ENCODE peak calls at places on chromosomes 5 and 9, in ten cellular contexts. I is GM23338; S is CD8-positive, alpha-beta T cell; K is dorsolateral prefrontal cortex; E is HL-60; B is breast epithelium; G is PC-3; M is osteoblast; D is mammary epithelial cell; V is BJ. P is an unnamed sample.

GRCh38 chr9:134323741-134324358 is 2.4 kb upstream of the RXRA start:
- DNase-seq in M (peak; percentile 95), S (no peak), I (no peak), V (no peak), D (peak; percentile 93), E (no peak), K (peak; percentile 61), G (no peak), B (peak; percentile 86), P (no peak)

GRCh38 chr5:153445875-153446567 is 44.4 kb upstream of the GRIA1 start:
- DNase-seq in M (no peak), D (peak; percentile 17), I (peak; percentile 17), E (no peak), K (no peak), V (no peak), B (peak; percentile 29), G (peak; percentile 24), S (no peak), P (no peak)

GRCh38 chr9:76545191-76545590 is 86.2 kb downstream of the GCNT1 start:
- DNase-seq in M (no peak), S (no peak), I (no peak), E (no peak), K (no peak), V (no peak), B (no peak), D (no peak), G (no peak), P (no peak)

GRCh38 chr5:132528866-132529634 is 14.3 kb downstream of the IL5 start:
- DNase-seq in I (no peak), G (no peak), E (no peak), V (no peak), D (no peak), K (peak; percentile 45), M (no peak), S (no peak), B (no peak), P (no peak)

GRCh38 chr5:107514305-107514704 is 156.4 kb downstream of the EFNA5 start:
- DNase-seq in V (no peak), E (no peak), D (peak; percentile 80), M (no peak), K (no peak), I (no peak), G (peak; percentile 39), B (no peak), S (no peak), P (no peak)

GRCh38 chr9:125749287-125749935 is 2.2 kb downstream of the PBX3 start:
- DNase-seq in G (no peak), K (no peak), B (no peak), E (no peak), V (no peak), D (peak; percentile 20), I (no peak), M (peak; percentile 34), S (no peak), P (peak; percentile 31)

GRCh38 chr5:115801984-115802383 is 14.5 kb downstream of the CDO1 start:
- DNase-seq in G (no peak), V (no peak), D (no peak), I (no peak), K (no peak), M (no peak), E (no peak), S (no peak), B (no peak), P (no peak)

GRCh38 chr9:133497443-133497842 is 18.5 kb upstream of the SLC2A6 start:
- DNase-seq in I (no peak), E (no peak), G (no peak), M (peak; percentile 13), K (no peak), D (no peak), S (no peak), V (no peak), B (no peak), P (no peak)

GRCh38 chr5:115366223-115366622 is 69.8 kb upstream of the CCDC112 start:
- DNase-seq in E (no peak), K (no peak), S (no peak), I (no peak), B (no peak), V (peak; percentile 79), M (peak; percentile 92), G (peak; percentile 81), D (peak; percentile 80), P (peak; percentile 92)

GRCh38 chr5:178625679-178626483 is 969 bp downstream of the CLK4 start:
- DNase-seq in B (no peak), V (no peak), I (peak; percentile 24), M (peak; percentile 70), K (no peak), E (peak; percentile 26), S (no peak), D (no peak), G (peak; percentile 32), P (peak; percentile 57)

GRCh38 chr9:76576344-76576743 is 117.4 kb downstream of the GCNT1 start:
- DNase-seq in D (peak; percentile 66), S (peak; percentile 70), V (peak; percentile 61), E (peak; percentile 95), K (no peak), G (no peak), M (peak; percentile 88), B (no peak), I (no peak), P (peak; percentile 78)

GRCh38 chr5:110038297-110038997 is 348.7 kb downstream of the MAN2A1 start:
- DNase-seq in K (no peak), D (no peak), M (no peak), B (no peak), V (no peak), G (no peak), I (no peak), E (no peak), S (no peak), P (peak; percentile 44)

GRCh38 chr5:110045153-110045552 is 355.4 kb downstream of the MAN2A1 start:
- DNase-seq in S (no peak), B (no peak), I (peak; percentile 51), D (peak; percentile 4), M (no peak), G (peak; percentile 32), K (no peak), V (no peak), E (no peak), P (peak; percentile 13)

GRCh38 chr5:110043025-110043424 is 353.3 kb downstream of the MAN2A1 start:
- DNase-seq in V (no peak), D (no peak), B (no peak), M (no peak), K (no peak), S (no peak), E (no peak), G (no peak), I (no peak), P (no peak)

DNA sequence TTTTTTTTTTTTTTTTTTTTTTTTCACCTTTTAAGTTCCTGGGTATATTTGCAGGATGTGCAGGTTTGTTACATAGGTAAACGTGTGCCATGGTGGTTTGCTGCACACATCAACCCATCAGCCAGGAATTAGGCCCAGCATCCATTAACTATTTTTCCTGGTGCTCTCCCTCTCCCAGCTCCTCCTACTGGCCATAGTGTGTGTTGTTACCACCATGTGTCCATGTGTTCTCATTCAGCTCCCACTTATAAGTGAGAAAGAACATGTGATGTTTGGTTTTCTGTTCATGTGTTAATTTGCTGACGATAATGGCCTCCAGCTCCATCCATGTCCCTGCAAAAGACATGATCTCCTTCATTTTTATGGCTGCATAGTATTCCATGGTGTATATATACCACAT is 350.5 kb downstream of the MAN2A1 start:
- DNase-seq in S (no peak), D (no peak), G (peak; percentile 33), I (peak; percentile 8), M (no peak), E (no peak), B (no peak), K (no peak), V (no peak), P (no peak)
- TF ChIP-seq CTCF in S (no peak), D (peak; percentile 38), G (peak; percentile 43), I (peak; percentile 59), M (peak; percentile 14), E (no peak), B (no peak), K (no peak), V (no peak), P (peak; percentile 20)

DNA sequence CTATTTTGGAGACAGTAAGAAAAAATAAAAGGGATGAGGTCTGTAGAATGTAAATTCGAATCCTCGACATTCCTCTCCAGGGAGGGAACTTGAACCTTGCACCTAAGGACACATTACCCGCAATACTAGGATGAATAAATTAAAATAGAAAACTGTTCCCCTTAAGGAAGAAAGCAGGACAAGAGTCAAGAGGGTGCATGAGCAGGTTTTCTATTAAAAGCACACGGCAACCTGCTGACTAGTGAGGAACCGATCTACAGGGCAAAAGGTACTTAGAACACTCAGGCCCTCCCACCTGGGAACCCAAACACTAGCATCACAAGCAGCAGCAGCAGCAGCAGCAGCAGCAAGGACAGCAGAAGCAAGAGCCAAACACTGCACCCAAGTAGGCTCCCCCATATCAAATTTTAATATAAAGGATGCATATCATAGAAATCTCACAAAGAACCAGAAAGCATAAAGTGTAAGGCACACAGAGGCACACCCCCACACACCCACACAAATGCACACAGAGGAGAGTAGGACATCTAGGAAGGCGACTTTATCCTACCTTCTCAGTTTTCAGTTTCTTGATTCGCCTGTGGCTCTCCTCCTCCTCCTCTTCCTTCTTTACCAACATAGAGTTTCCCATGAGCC is 2.8 kb downstream of the ZNF608 start:
- DNase-seq in I (no peak), G (no peak), D (peak; percentile 34), V (no peak), M (no peak), S (no peak), K (no peak), B (no peak), E (no peak), P (no peak)
- H3K4me3 ChIP-seq in I (peak overlapping the region; percentile 63), G (peak overlapping the region; percentile 59), D (peak overlapping the region; percentile 97), V (no peak overlapping the region), M (peak overlapping the region; percentile 74), S (no peak overlapping the region), K (peak overlapping the region; percentile 73), B (peak overlapping the region; percentile 50), E (no peak overlapping the region), P (peak overlapping the region; percentile 62)

GRCh38 chr9:70615566-70616138 is 201.2 kb upstream of the KLF9 start:
- DNase-seq in M (no peak), S (no peak), G (no peak), E (no peak), D (no peak), V (no peak), K (no peak), I (no peak), B (no peak), P (no peak)
- TF ChIP-seq CTCF in M (no peak), S (no peak), G (no peak), E (no peak), D (no peak), V (no peak), K (no peak), I (no peak), B (no peak), P (no peak)

DNA sequence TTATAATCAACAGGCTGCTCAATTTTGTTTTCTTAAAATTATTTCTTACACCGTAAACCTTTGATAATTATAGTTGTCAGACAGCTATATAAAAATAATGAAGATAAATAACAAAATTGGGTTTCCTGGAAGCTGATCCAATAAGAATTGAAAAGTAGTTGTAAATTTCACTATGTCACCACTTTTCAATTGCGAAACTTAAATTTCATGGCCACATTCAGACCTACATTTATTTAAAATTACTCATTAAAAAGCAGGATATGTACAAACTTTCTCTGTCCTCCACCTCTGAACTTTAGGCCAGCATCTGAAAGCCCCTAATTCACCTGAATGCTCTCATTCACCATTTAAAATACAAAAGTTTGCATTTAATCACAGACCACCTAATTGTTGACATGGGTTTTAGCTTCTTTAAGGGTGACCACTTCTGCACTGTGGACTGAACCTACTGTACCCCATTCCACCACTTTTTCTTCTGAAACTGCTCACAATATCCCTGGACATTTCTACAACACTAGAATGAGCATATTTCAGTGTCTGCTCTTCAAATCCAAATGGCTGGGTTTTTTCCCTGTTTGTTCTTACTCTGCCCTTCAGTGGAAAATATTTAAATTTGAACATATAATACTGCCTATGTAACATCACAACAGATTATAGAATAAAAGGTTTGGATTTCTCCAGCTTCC is 644 bp downstream of the SELENOP start:
- DNase-seq in B (no peak), D (no peak), K (no peak), M (no peak), I (no peak), S (no peak), V (no peak), E (no peak), G (no peak), P (no peak)
- H3K4me3 ChIP-seq in B (peak overlapping the region; percentile 61), D (no peak overlapping the region), K (peak overlapping the region; percentile 48), M (peak overlapping the region; percentile 59), I (peak overlapping the region; percentile 20), S (no peak overlapping the region), V (peak overlapping the region; percentile 1), E (no peak overlapping the region), G (no peak overlapping the region), P (no peak overlapping the region)

P was measured in fibroblast of the aortic adventitia.